ENCODE peak calls at places on chromosomes 12 and 14, in four cellular contexts. H is testis, G is astrocyte of the cerebellum, F is glutamatergic neuron. O is an unnamed sample.

GRCh38 chr14:68840454-68840853 is 47.6 kb upstream of the ZFP36L1 start:
- DNase-seq in H (no peak), F (no peak), G (no peak), O (no peak)

GRCh38 chr12:42696424-42697149 is 107.0 kb upstream of the PRICKLE1 start:
- DNase-seq in H (peak), F (no peak), G (peak), O (no peak)

GRCh38 chr12:129665414-129665813 is 238.4 kb downstream of the TMEM132D start:
- DNase-seq in G (no peak), F (no peak), H (no peak), O (no peak)

GRCh38 chr12:33265037-33265436 is 174.6 kb downstream of the SYT10 start:
- DNase-seq in G (no peak), F (no peak), H (no peak), O (no peak)

GRCh38 chr14:75470238-75470797 is 42.5 kb downstream of the JDP2 start:
- DNase-seq in F (no peak), H (no peak), G (no peak), O (no peak)

GRCh38 chr12:94056419-94057158 is 91.8 kb upstream of the PLXNC1 start:
- DNase-seq in F (no peak), H (no peak), G (no peak), O (no peak)

GRCh38 chr12:118055865-118056773 is 4.9 kb downstream of the WSB2 start:
- DNase-seq in H (no peak), F (no peak), G (no peak), O (no peak)

GRCh38 chr14:101182476-101182875 is 279.0 kb upstream of the RTL1 start:
- DNase-seq in H (no peak), G (no peak), F (no peak), O (no peak)

GRCh38 chr12:46493352-46494209 is 121.0 kb upstream of the SLC38A2 start:
- DNase-seq in G (no peak), F (no peak), H (no peak), O (no peak)

GRCh38 chr12:5043589-5044419 is at the start of gene KCNA5:
- DNase-seq in F (peak), H (no peak), G (no peak), O (peak)

GRCh38 chr12:1796515-1797010 is 23.8 kb upstream of the LRTM2 start:
- DNase-seq in F (peak), G (no peak), H (peak), O (no peak)

GRCh38 chr12:75556306-75556899 is 45.0 kb upstream of the KRR1 start:
- DNase-seq in F (no peak), G (no peak), H (no peak), O (no peak)

GRCh38 chr14:65501328-65501727 is 88.8 kb downstream of the FUT8 start:
- DNase-seq in F (no peak), H (no peak), G (no peak), O (no peak)

GRCh38 chr12:1319215-1319614 is 275.2 kb downstream of the FBXL14 start:
- DNase-seq in H (no peak), F (no peak), G (no peak), O (no peak)

GRCh38 chr12:124750787-124751471 is 112.7 kb downstream of the SCARB1 start:
- DNase-seq in G (no peak), F (no peak), H (no peak), O (peak)

GRCh38 chr12:114952573-114953196 is 268.7 kb upstream of the TBX3 start:
- DNase-seq in H (peak), F (no peak), G (peak), O (no peak)

GRCh38 chr14:102541771-102542170 is 32.2 kb upstream of the ANKRD9 start:
- DNase-seq in F (no peak), H (no peak), G (no peak), O (no peak)

GRCh38 chr14:38605193-38606114 is 349.6 kb upstream of the CLEC14A start:
- DNase-seq in H (no peak), G (no peak), F (no peak), O (no peak)
- TF ChIP-seq CTCF in H (no peak), G (no peak), F (peak), O (peak)

DNA sequence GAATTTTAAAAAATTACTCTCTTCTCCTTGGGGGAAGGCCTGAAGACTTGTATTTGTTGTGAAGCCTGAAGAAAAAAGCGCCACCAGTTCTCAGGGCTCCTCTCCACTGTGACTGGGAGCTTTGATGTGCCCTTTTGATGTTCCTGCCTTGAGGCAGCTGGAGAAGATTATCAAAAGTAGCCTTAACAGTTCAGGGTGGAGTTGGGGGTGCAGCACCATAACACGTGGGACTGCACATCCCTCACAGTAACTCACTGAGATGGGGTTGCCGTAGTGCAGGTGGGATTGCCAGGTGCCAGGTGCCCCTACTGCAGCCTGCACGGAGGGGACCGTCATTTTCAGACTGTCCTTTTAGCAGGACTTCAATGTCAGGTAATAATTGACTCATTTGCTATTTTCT is 474.1 kb downstream of the ETNK1 start:
- DNase-seq in G (no peak), F (no peak), H (no peak), O (no peak)
- TF ChIP-seq CTCF in G (no peak), F (no peak), H (no peak), O (no peak)

DNA sequence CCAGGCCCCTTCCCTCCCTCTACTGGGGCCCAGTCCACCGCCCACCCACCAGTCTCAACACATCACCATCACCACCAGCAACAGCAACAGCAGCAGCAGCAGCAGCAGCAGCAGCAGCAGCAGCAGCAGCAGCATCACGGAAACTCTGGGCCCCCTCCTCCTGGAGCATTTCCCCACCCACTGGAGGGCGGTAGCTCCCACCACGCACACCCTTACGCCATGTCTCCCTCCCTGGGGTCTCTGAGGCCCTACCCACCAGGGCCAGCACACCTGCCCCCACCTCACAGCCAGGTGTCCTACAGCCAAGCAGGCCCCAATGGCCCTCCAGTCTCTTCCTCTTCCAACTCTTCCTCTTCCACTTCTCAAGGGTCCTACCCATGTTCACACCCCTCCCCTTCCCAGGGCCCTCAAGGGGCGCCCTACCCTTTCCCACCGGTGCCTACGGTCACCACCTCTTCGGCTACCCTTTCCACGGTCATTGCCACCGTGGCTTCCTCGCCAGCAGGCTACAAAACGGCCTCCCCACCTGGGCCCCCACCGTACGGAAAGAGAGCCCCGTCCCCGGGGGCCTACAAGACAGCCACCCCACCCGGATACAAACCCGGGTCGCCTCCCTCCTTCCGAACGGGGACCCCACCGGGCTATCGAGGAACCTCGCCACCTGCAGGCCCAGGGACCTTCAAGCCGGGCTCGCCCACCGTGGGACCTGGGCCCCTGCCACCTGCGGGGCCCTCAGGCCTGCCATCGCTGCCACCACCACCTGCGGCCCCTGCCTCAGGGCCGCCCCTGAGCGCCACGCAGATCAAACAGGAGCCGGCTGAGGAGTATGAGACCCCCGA is 6.8 kb upstream of the RNU7-1 start:
- DNase-seq in F (no peak), H (no peak), G (no peak), O (no peak)
- TF ChIP-seq CTCF in F (no peak), H (no peak), G (no peak), O (no peak)

DNA sequence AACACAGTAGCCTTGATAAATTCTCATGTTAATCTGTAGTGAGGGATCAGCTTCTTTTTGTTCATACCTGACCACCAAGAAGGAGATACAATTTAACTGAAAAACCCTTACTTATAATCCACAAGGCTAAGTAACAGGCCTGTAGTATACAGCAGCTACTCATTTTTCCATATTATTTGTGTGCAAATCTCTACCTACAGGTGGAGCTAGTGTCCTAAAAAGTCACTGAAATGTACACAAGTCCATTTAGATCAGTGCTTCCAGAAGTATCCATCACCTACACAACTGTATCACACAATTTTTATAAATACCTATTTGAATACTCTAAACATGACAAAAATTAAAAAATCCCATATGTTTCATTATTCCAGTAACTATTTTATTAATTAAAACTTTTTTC is 173.2 kb downstream of the SLC35F4 start:
- DNase-seq in F (no peak), G (peak), H (no peak), O (no peak)
- TF ChIP-seq CTCF in F (peak), G (peak), H (peak), O (no peak)

GRCh38 chr14:78119440-78119839 is 50.7 kb upstream of the NRXN3 start:
- DNase-seq in G (no peak), H (no peak), F (no peak), O (no peak)
- TF ChIP-seq CTCF in G (no peak), H (no peak), F (no peak), O (no peak)

O was measured in endothelial cell.